ENCODE peak calls at places on chromosomes 2 and 18, in four cellular contexts. J is right lobe of liver, U is fibroblast of the aortic adventitia, W is fibroblast of mammary gland. C is an unnamed sample.

GRCh38 chr2:11697103-11697871 is 27.3 kb upstream of the NTSR2 start:
- DNase-seq in J (no peak), U (peak), W (peak), C (peak)

GRCh38 chr2:207167129-207167923 is 1.6 kb upstream of the KLF7 start:
- DNase-seq in W (peak), J (no peak), U (peak), C (peak)

GRCh38 chr2:84879595-84880394 is 1.1 kb downstream of the TRABD2A start:
- DNase-seq in W (no peak), U (no peak), J (no peak), C (no peak)

GRCh38 chr2:188870289-188870688 is 103.9 kb upstream of the COL3A1 start:
- DNase-seq in U (peak), J (no peak), W (peak), C (peak)

GRCh38 chr2:44579136-44579836 is 217.5 kb downstream of the CAMKMT start:
- DNase-seq in W (peak), U (peak), J (no peak), C (no peak)

GRCh38 chr2:158507141-158507540 is 50.4 kb downstream of the PKP4 start:
- DNase-seq in W (no peak), J (no peak), U (no peak), C (peak)

GRCh38 chr2:228181098-228182019 is at the start of gene SPHKAP:
- DNase-seq in U (no peak), W (no peak), J (no peak), C (no peak)

GRCh38 chr2:225694664-225695063 is 295.2 kb downstream of the NYAP2 start:
- DNase-seq in W (peak), J (no peak), U (no peak), C (no peak)

GRCh38 chr18:77108821-77109692 is 23.5 kb downstream of the MBP start:
- DNase-seq in J (no peak), W (no peak), U (no peak), C (no peak)

GRCh38 chr18:59323931-59324622 is 5.6 kb upstream of the CPLX4 start:
- DNase-seq in U (no peak), W (peak), J (no peak), C (peak)

GRCh38 chr18:75211721-75212625 is 1.4 kb downstream of the TSHZ1 start:
- DNase-seq in J (peak), W (no peak), U (peak), C (peak)

GRCh38 chr2:152034257-152034801 is 64.5 kb downstream of the CACNB4 start:
- DNase-seq in J (no peak), U (no peak), W (no peak), C (no peak)

GRCh38 chr18:46278481-46279465 is 174.6 kb downstream of the HAUS1 start:
- DNase-seq in W (peak), U (peak), J (no peak), C (peak)

GRCh38 chr2:128379021-128380005 is 60.6 kb upstream of the HS6ST1 start:
- DNase-seq in W (peak), U (peak), J (peak), C (peak)

GRCh38 chr2:173963323-173963816 is 1.8 kb downstream of the SP3 start:
- DNase-seq in U (peak), W (peak), J (no peak), C (peak)

GRCh38 chr2:240933966-240934700 is 28.0 kb downstream of the CROCC2 start:
- DNase-seq in U (no peak), J (peak), W (no peak), C (no peak)

GRCh38 chr2:69911985-69912563 is 2.8 kb upstream of the MXD1 start:
- DNase-seq in W (peak), J (no peak), U (peak), C (peak)

GRCh38 chr2:9807056-9807455 is 36.2 kb upstream of the TAF1B start:
- DNase-seq in U (no peak), W (no peak), J (peak), C (no peak)

GRCh38 chr18:40993363-40993762 is 961.7 kb upstream of the PIK3C3 start:
- DNase-seq in W (no peak), J (no peak), U (no peak), C (no peak)

GRCh38 chr2:235543126-235543750 is 49.4 kb downstream of the AGAP1 start:
- DNase-seq in W (peak), U (no peak), J (peak), C (no peak)

GRCh38 chr2:223576873-223577272 is 25.3 kb downstream of the SCG2 start:
- DNase-seq in U (peak), W (peak), J (no peak), C (peak)

GRCh38 chr2:25700221-25700660 is 26.9 kb upstream of the DTNB start:
- DNase-seq in J (no peak), W (peak), U (peak), C (peak)

GRCh38 chr2:179936654-179937053 is 70.4 kb downstream of the CWC22 start:
- DNase-seq in U (no peak), W (peak), J (peak), C (no peak)

GRCh38 chr2:109222825-109223471 is 93.9 kb downstream of the SH3RF3 start:
- DNase-seq in U (no peak), W (no peak), J (no peak), C (no peak)

GRCh38 chr2:130341562-130342019 is 1.1 kb upstream of the IMP4 start:
- DNase-seq in U (no peak), J (no peak), W (peak), C (no peak)

GRCh38 chr18:76376225-76376624 is 118.8 kb downstream of the ZNF516 start:
- DNase-seq in U (no peak), W (no peak), J (no peak), C (no peak)

GRCh38 chr2:25316101-25316500 is 25.6 kb downstream of the DNMT3A start:
- DNase-seq in U (no peak), W (no peak), J (peak), C (no peak)

GRCh38 chr2:218869064-218869463 is 9.5 kb downstream of the WNT6 start:
- DNase-seq in U (no peak), W (no peak), J (no peak), C (no peak)

GRCh38 chr2:40680547-40680946 is 228.7 kb upstream of the SLC8A1 start:
- DNase-seq in U (peak), J (no peak), W (peak), C (no peak)

GRCh38 chr2:130372055-130372832 is 16.4 kb downstream of the PTPN18 start:
- DNase-seq in W (peak), J (peak), U (peak), C (peak)

GRCh38 chr2:190574169-190574568 is 39.6 kb upstream of the NEMP2 start:
- DNase-seq in U (peak), J (no peak), W (peak), C (no peak)

GRCh38 chr2:160719116-160719515 is 225.5 kb upstream of the RBMS1 start:
- DNase-seq in W (peak), U (no peak), J (no peak), C (peak)

GRCh38 chr2:145764631-145765030 is 1244.7 kb upstream of the ZEB2 start:
- DNase-seq in J (no peak), W (peak), U (no peak), C (peak)

GRCh38 chr2:143524001-143524608 is 394.9 kb downstream of the ARHGAP15 start:
- DNase-seq in U (peak), J (no peak), W (peak), C (peak)

GRCh38 chr18:5914016-5914415 is 18.7 kb upstream of the TMEM200C start:
- DNase-seq in J (no peak), U (no peak), W (no peak), C (no peak)

GRCh38 chr18:76256897-76257500 is 238.0 kb downstream of the ZNF516 start:
- DNase-seq in J (no peak), U (peak), W (peak), C (peak)

GRCh38 chr2:46351388-46352141 is 54.4 kb downstream of the EPAS1 start:
- DNase-seq in J (no peak), U (no peak), W (no peak), C (no peak)

GRCh38 chr18:76484749-76485387 is 10.2 kb downstream of the ZNF516 start:
- DNase-seq in W (no peak), U (no peak), J (no peak), C (no peak)

GRCh38 chr2:5697554-5697953 is 5.4 kb downstream of the SOX11 start:
- DNase-seq in W (no peak), U (no peak), J (no peak), C (no peak)

GRCh38 chr2:16071039-16071864 is 130.9 kb downstream of the MYCN start:
- DNase-seq in U (no peak), W (no peak), J (no peak), C (no peak)

GRCh38 chr2:238237441-238237840 is 2.4 kb downstream of the HES6 start:
- DNase-seq in W (no peak), J (no peak), U (no peak), C (no peak)

GRCh38 chr2:238238311-238238765 is 1.5 kb downstream of the HES6 start:
- DNase-seq in U (no peak), W (no peak), J (no peak), C (no peak)

GRCh38 chr2:238239872-238240760 is at the start of gene HES6:
- DNase-seq in U (peak), W (peak), J (peak), C (peak)

GRCh38 chr2:238239552-238239871 is 326 bp downstream of the HES6 start:
- DNase-seq in J (no peak), U (no peak), W (no peak), C (no peak)

DNA sequence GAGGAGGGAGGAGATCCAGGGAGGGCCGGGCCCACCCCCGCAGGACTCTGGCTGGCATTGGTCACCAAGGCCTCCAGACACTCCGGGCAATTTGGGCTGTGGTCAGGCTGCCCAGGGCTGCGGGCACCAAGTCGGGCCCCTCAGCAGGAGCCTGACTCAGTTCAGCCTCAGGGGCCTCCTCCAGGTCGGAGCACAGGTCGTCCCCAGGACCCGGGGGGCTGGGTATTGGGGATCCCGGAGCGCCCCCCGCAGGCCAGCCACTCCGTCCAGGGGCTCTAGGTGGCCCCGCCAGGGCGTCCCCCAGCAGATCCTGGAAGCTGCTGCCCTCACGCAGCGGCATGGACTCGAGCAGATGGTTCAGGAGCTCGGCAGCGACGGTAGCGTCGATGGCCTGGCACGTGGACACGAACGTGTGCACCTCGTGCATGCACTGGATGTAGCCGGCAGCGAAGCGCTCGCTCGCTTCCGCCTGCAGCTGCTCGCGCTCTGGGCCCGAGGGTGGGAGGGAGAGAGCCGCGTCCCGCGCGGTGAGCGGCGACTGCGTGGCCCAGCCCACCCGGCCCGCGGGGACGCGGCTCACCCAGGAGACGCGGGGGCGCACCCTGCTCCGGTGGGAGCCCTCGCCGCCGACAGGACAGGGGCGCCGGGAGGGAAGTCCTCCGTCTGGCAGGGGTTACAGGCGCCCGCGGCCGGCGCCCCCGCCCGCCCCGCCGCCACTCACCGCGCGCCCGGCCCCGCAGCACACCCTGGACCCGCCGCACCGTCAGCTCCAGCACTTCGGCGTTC is 879 bp downstream of the HES6 start:
- DNase-seq in J (no peak), W (no peak), U (no peak), C (no peak)
- TF ChIP-seq CTCF in J (no peak), W (no peak), U (no peak), C (no peak)

GRCh38 chr18:63775166-63775730 is at the start of gene SERPINB7:
- DNase-seq in W (peak), U (peak), J (no peak), C (peak)
- H3K4me3 ChIP-seq in W (no peak), U (no peak), J (no peak), C (no peak)

GRCh38 chr18:34837769-34838194 is 127.7 kb downstream of the DTNA start:
- DNase-seq in W (peak), J (no peak), U (peak), C (no peak)

GRCh38 chr18:34840416-34840815 is 130.3 kb downstream of the DTNA start:
- DNase-seq in U (no peak), W (no peak), J (no peak), C (no peak)

GRCh38 chr18:34835466-34835865 is 125.4 kb downstream of the DTNA start:
- DNase-seq in J (no peak), W (no peak), U (no peak), C (no peak)

GRCh38 chr18:34838669-34839068 is 128.6 kb downstream of the DTNA start:
- DNase-seq in W (no peak), U (no peak), J (no peak), C (no peak)

DNA sequence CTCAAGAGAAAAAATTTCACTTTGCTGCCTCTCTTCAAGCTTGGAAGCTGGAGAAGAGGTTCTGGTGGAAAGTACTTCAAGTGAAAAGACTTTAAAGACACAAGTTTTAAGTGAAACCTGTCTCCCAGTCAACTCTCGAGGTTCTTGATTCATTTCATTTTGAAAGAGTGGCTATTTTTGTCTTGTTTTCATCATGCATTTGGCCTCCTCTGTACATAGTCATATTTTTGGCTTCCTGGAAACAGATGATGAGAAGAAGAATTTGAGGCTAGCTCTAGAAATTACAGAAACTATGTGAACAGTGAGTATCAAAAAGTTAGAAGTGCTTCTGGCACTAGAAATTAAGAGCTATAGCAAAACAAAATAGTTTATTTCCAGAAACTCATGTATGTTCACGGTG is 124.8 kb downstream of the DTNA start:
- DNase-seq in U (peak), W (peak), J (no peak), C (no peak)
- TF ChIP-seq CTCF in U (no peak), W (no peak), J (no peak), C (no peak)

GRCh38 chr18:67305466-67305865 is 211.1 kb downstream of the DSEL start:
- DNase-seq in J (no peak), W (no peak), U (no peak), C (no peak)

GRCh38 chr18:67302043-67302442 is 214.5 kb downstream of the DSEL start:
- DNase-seq in U (peak), J (no peak), W (peak), C (peak)

GRCh38 chr18:67300498-67300897 is 216.0 kb downstream of the DSEL start:
- DNase-seq in J (no peak), W (peak), U (no peak), C (no peak)

GRCh38 chr18:67301592-67301991 is 214.9 kb downstream of the DSEL start:
- DNase-seq in W (peak), J (no peak), U (peak), C (no peak)
- H3K4me3 ChIP-seq in W (no peak), J (no peak), U (no peak), C (no peak)

GRCh38 chr2:196478588-196478987 is 160.9 kb upstream of the CCDC150 start:
- DNase-seq in W (no peak), U (no peak), J (no peak), C (no peak)

GRCh38 chr2:196479350-196479749 is 160.2 kb upstream of the CCDC150 start:
- DNase-seq in J (no peak), W (peak), U (peak), C (peak)

GRCh38 chr2:196482119-196483065 is 157.1 kb upstream of the CCDC150 start:
- DNase-seq in J (no peak), U (peak), W (peak), C (peak)

GRCh38 chr2:196480653-196481322 is 158.7 kb upstream of the CCDC150 start:
- DNase-seq in W (peak), U (peak), J (no peak), C (no peak)

DNA sequence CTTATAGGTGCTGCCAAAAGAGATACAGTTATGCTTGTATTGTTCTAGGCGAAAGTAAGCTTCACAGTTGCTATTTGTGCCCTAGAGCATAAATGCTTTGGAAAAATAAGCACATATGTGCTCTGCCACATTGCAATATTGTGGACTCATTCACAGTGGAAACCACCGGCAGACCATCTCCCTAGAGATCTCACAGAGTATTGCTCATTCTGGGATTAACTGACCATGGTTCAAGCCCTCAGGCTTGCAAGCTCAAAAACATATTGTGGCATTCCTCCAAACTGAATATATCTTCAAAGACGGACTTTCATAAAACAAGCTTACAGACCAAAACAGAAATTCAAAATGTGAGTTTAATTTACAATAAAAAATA is 158.2 kb upstream of the CCDC150 start:
- DNase-seq in W (peak), U (peak), J (no peak), C (peak)
- TF ChIP-seq CTCF in W (no peak), U (no peak), J (no peak), C (no peak)

GRCh38 chr2:178811045-178811444 is 3.8 kb upstream of the TTN start:
- DNase-seq in W (no peak), U (no peak), J (no peak), C (no peak)
- H3K4me3 ChIP-seq in W (no peak), U (no peak), J (no peak), C (no peak)

C was measured in astrocyte of the spinal cord.